ENCODE peak calls at places on chromosomes 7 and 10, in six cellular contexts. N, I, E, X, B and W are unnamed samples.

GRCh38 chr7:82729172-82730030 is 285.8 kb upstream of the CACNA2D1 start:
- DNase-seq in N (no peak), I (no peak), E (peak; percentile 59), X (no peak), B (peak; percentile 76), W (no peak)

GRCh38 chr10:110411047-110411410 is 86.7 kb upstream of the DUSP5 start:
- DNase-seq in N (no peak), I (no peak), E (peak; percentile 45), X (no peak), B (peak; percentile 72), W (peak; percentile 79)

GRCh38 chr10:132536241-132536963 is 1.2 kb upstream of the INPP5A start:
- DNase-seq in N (no peak), I (no peak), E (no peak), X (no peak), B (peak; percentile 33), W (peak; percentile 56)

GRCh38 chr10:13614530-13615332 is 28.0 kb downstream of the PRPF18 start:
- DNase-seq in N (no peak), I (no peak), E (no peak), X (no peak), B (peak; percentile 39), W (no peak)

GRCh38 chr7:139746652-139747051 is 31.1 kb downstream of the HIPK2 start:
- DNase-seq in N (no peak), I (no peak), E (no peak), X (no peak), B (no peak), W (no peak)

GRCh38 chr10:69446229-69446628 is 5.0 kb upstream of the TSPAN15 start:
- DNase-seq in N (no peak), I (no peak), E (no peak), X (no peak), B (no peak), W (no peak)

GRCh38 chr7:105454058-105454739 is 65.5 kb upstream of the SRPK2 start:
- DNase-seq in N (no peak), I (no peak), E (peak; percentile 73), X (no peak), B (peak; percentile 58), W (no peak)

GRCh38 chr10:97633921-97634320 is 621 bp upstream of the MORN4 start:
- DNase-seq in N (no peak), I (no peak), E (no peak), X (no peak), B (peak; percentile 20), W (no peak)

GRCh38 chr7:2539031-2540028 is 16.0 kb downstream of the BRAT1 start:
- DNase-seq in N (no peak), I (no peak), E (no peak), X (no peak), B (no peak), W (no peak)

GRCh38 chr10:71712572-71713134 is 6.9 kb downstream of the C10orf105 start:
- DNase-seq in N (no peak), I (no peak), E (no peak), X (no peak), B (no peak), W (no peak)

GRCh38 chr10:114653926-114654325 is 4.1 kb downstream of the ABLIM1 start:
- DNase-seq in N (no peak), I (no peak), E (no peak), X (no peak), B (no peak), W (no peak)

GRCh38 chr7:142391191-142391992 is 133.5 kb upstream of the PRSS58 start:
- DNase-seq in N (no peak), I (no peak), E (no peak), X (no peak), B (peak; percentile 49), W (no peak)

GRCh38 chr10:50851884-50852671 is 33.3 kb downstream of the A1CF start:
- DNase-seq in N (no peak), I (no peak), E (no peak), X (no peak), B (no peak), W (no peak)

GRCh38 chr7:24448038-24448437 is 125.2 kb upstream of the PALS2 start:
- DNase-seq in N (no peak), I (no peak), E (no peak), X (no peak), B (no peak), W (no peak)

GRCh38 chr10:103666109-103666508 is 172.6 kb downstream of the NEURL1 start:
- DNase-seq in N (no peak), I (no peak), E (peak; percentile 69), X (no peak), B (peak; percentile 20), W (no peak)

GRCh38 chr10:110171032-110171431 is 36.4 kb upstream of the MXI1 start:
- DNase-seq in N (no peak), I (no peak), E (no peak), X (no peak), B (peak; percentile 67), W (no peak)

GRCh38 chr7:189719-190118 is 2.7 kb upstream of the FAM20C start:
- DNase-seq in N (no peak), I (no peak), E (no peak), X (no peak), B (no peak), W (no peak)

GRCh38 chr10:17257466-17258321 is 29.7 kb downstream of the VIM start:
- DNase-seq in N (peak; percentile 74), I (no peak), E (peak; percentile 83), X (peak; percentile 59), B (peak; percentile 63), W (no peak)

GRCh38 chr10:129546106-129546505 is 79.1 kb downstream of the MGMT start:
- DNase-seq in N (no peak), I (no peak), E (no peak), X (no peak), B (no peak), W (no peak)

GRCh38 chr10:132758867-132759266 is 27.1 kb downstream of the NKX6-2 start:
- DNase-seq in N (no peak), I (no peak), E (no peak), X (no peak), B (no peak), W (no peak)

GRCh38 chr10:21843645-21844044 is 159.9 kb downstream of the DNAJC1 start:
- DNase-seq in N (no peak), I (no peak), E (no peak), X (no peak), B (no peak), W (no peak)

GRCh38 chr7:55420535-55420934 is 55.4 kb downstream of the LANCL2 start:
- DNase-seq in N (no peak), I (no peak), E (peak; percentile 35), X (no peak), B (peak; percentile 10), W (no peak)

GRCh38 chr10:112919721-112920120 is 30.3 kb upstream of the TCF7L2 start:
- DNase-seq in N (no peak), I (no peak), E (peak; percentile 84), X (no peak), B (peak; percentile 90), W (no peak)

GRCh38 chr10:123257904-123258303 is 103.7 kb downstream of the BUB3 start:
- DNase-seq in N (no peak), I (no peak), E (no peak), X (no peak), B (no peak), W (no peak)

GRCh38 chr10:19922236-19922963 is 106.2 kb downstream of the PLXDC2 start:
- DNase-seq in N (no peak), I (no peak), E (peak; percentile 87), X (no peak), B (peak; percentile 25), W (no peak)

GRCh38 chr10:103861501-103861900 is 6.1 kb upstream of the SH3PXD2A start:
- DNase-seq in N (no peak), I (no peak), E (peak; percentile 83), X (no peak), B (peak; percentile 71), W (no peak)

GRCh38 chr10:71638087-71638576 is 81.4 kb downstream of the C10orf105 start:
- DNase-seq in N (no peak), I (no peak), E (no peak), X (no peak), B (peak; percentile 13), W (no peak)

GRCh38 chr10:133616371-133617130 is 10.0 kb downstream of the FRG2B start:
- DNase-seq in N (no peak), I (no peak), E (peak; percentile 5), X (no peak), B (no peak), W (no peak)

GRCh38 chr10:46228076-46229071 is 58.4 kb upstream of the ANTXRL start:
- DNase-seq in N (peak; percentile 71), I (peak; percentile 33), E (peak; percentile 42), X (peak; percentile 65), B (peak; percentile 68), W (peak; percentile 56)

GRCh38 chr7:10418985-10419384 is 554.7 kb upstream of the PHF14 start:
- DNase-seq in N (no peak), I (no peak), E (no peak), X (no peak), B (no peak), W (no peak)

GRCh38 chr7:158407581-158408331 is 179.9 kb downstream of the PTPRN2 start:
- DNase-seq in N (peak; percentile 66), I (no peak), E (peak; percentile 40), X (no peak), B (peak; percentile 71), W (no peak)

GRCh38 chr10:11286261-11286989 is 268.8 kb downstream of the CELF2 start:
- DNase-seq in N (no peak), I (no peak), E (no peak), X (no peak), B (no peak), W (no peak)